ENCODE peak calls at places on chromosome 22, in seven cellular contexts. S, T, Z, I, H, R and Y are unnamed samples.

GRCh38 chr22:23446796-23447350 is 133.2 kb downstream of the IGLL1 start:
- DNase-seq in S (no peak), T (no peak), Z (no peak), I (no peak), H (no peak), R (no peak), Y (no peak)

GRCh38 chr22:45429424-45429823 is 15.9 kb downstream of the RIBC2 start:
- DNase-seq in S (no peak), T (no peak), Z (no peak), I (no peak), H (no peak), R (no peak), Y (no peak)

GRCh38 chr22:23767673-23768548 is at the start of gene CHCHD10:
- DNase-seq in S (peak; percentile 86), T (peak; percentile 73), Z (no peak), I (peak; percentile 90), H (peak; percentile 58), R (peak; percentile 59), Y (peak; percentile 79)

GRCh38 chr22:36467946-36468345 is 13.5 kb downstream of the TXN2 start:
- DNase-seq in S (no peak), T (no peak), Z (peak; percentile 90), I (no peak), H (no peak), R (no peak), Y (no peak)

GRCh38 chr22:46281866-46282678 is 14.3 kb downstream of the TTC38 start:
- DNase-seq in S (no peak), T (no peak), Z (no peak), I (no peak), H (no peak), R (no peak), Y (no peak)

GRCh38 chr22:37079668-37080171 is 28.2 kb downstream of the KCTD17 start:
- DNase-seq in S (no peak), T (peak; percentile 76), Z (peak; percentile 8), I (no peak), H (peak; percentile 20), R (no peak), Y (no peak)

GRCh38 chr22:37643225-37643847 is 3.9 kb downstream of the SH3BP1 start:
- DNase-seq in S (peak; percentile 86), T (peak; percentile 85), Z (no peak), I (peak; percentile 93), H (peak; percentile 80), R (peak; percentile 21), Y (peak; percentile 71)

GRCh38 chr22:48574776-48575566 is 1252.7 kb downstream of the BRD1 start:
- DNase-seq in S (no peak), T (no peak), Z (no peak), I (peak; percentile 22), H (no peak), R (no peak), Y (peak; percentile 20)

GRCh38 chr22:30705710-30706651 is 11.3 kb downstream of the OSBP2 start:
- DNase-seq in S (peak; percentile 54), T (no peak), Z (peak; percentile 92), I (no peak), H (no peak), R (no peak), Y (no peak)

GRCh38 chr22:43707650-43708049 is 104.5 kb downstream of the EFCAB6 start:
- DNase-seq in S (no peak), T (no peak), Z (no peak), I (no peak), H (no peak), R (no peak), Y (no peak)

GRCh38 chr22:39220897-39221850 is 23.6 kb downstream of the PDGFB start:
- DNase-seq in S (no peak), T (no peak), Z (no peak), I (no peak), H (no peak), R (no peak), Y (no peak)

GRCh38 chr22:24175160-24175808 is 6.0 kb upstream of the SUSD2 start:
- DNase-seq in S (peak; percentile 77), T (peak; percentile 66), Z (peak; percentile 58), I (peak; percentile 77), H (peak; percentile 28), R (no peak), Y (peak; percentile 32)

GRCh38 chr22:36734171-36735058 is 30.9 kb upstream of the CACNG2 start:
- DNase-seq in S (peak; percentile 67), T (no peak), Z (peak; percentile 56), I (no peak), H (no peak), R (no peak), Y (no peak)

GRCh38 chr22:45242778-45243191 is 2.1 kb upstream of the KIAA0930 start:
- DNase-seq in S (no peak), T (no peak), Z (no peak), I (peak; percentile 64), H (no peak), R (no peak), Y (no peak)

GRCh38 chr22:35593885-35594470 is 23.2 kb downstream of the MB start:
- DNase-seq in S (no peak), T (no peak), Z (no peak), I (no peak), H (no peak), R (no peak), Y (no peak)

GRCh38 chr22:30208631-30209603 is 37.6 kb downstream of the LIF start:
- DNase-seq in S (no peak), T (no peak), Z (peak; percentile 72), I (peak; percentile 40), H (no peak), R (no peak), Y (no peak)

GRCh38 chr22:18091478-18091877 is 13.7 kb downstream of the PEX26 start:
- DNase-seq in S (no peak), T (no peak), Z (no peak), I (no peak), H (no peak), R (no peak), Y (no peak)

GRCh38 chr22:26414347-26414746 is 14.7 kb upstream of the ASPHD2 start:
- DNase-seq in S (no peak), T (no peak), Z (no peak), I (no peak), H (no peak), R (no peak), Y (no peak)

GRCh38 chr22:37492428-37493344 is 6.5 kb upstream of the MFNG start:
- DNase-seq in S (peak; percentile 75), T (peak; percentile 52), Z (no peak), I (peak; percentile 63), H (no peak), R (no peak), Y (peak; percentile 41)